ENCODE peak calls at places on chromosomes 11 and 22, in five cellular contexts. One of them, this sample, is unnamed.

GRCh38 chr11:131748146-131749050 is 378.0 kb downstream of the NTM start:
- DNase-seq in hippocampal formation: peak; percentile 55
- DNase-seq in WTC11: peak; percentile 74
- DNase-seq in NCI-H1694: no peak
- DNase-seq in H9: peak; percentile 62
- DNase-seq in this sample: peak; percentile 27

GRCh38 chr11:68043349-68044144 is 4.7 kb downstream of the TCIRG1 start:
- DNase-seq in hippocampal formation: no peak
- DNase-seq in WTC11: no peak
- DNase-seq in NCI-H1694: peak; percentile 13
- DNase-seq in H9: peak; percentile 27
- DNase-seq in this sample: no peak

GRCh38 chr11:125072210-125072960 is 9.3 kb downstream of the SLC37A2 start:
- DNase-seq in hippocampal formation: peak; percentile 18
- DNase-seq in WTC11: no peak
- DNase-seq in NCI-H1694: no peak
- DNase-seq in H9: no peak
- DNase-seq in this sample: no peak

GRCh38 chr11:123429851-123430735 is at the start of gene GRAMD1B:
- DNase-seq in hippocampal formation: no peak
- DNase-seq in WTC11: peak; percentile 82
- DNase-seq in NCI-H1694: no peak
- DNase-seq in H9: peak; percentile 93
- DNase-seq in this sample: peak; percentile 87

GRCh38 chr11:74316772-74317505 is 5.5 kb upstream of the P4HA3 start:
- DNase-seq in hippocampal formation: no peak
- DNase-seq in WTC11: no peak
- DNase-seq in NCI-H1694: no peak
- DNase-seq in H9: no peak
- DNase-seq in this sample: no peak

GRCh38 chr11:120125005-120125404 is 12.9 kb downstream of the TRIM29 start:
- DNase-seq in hippocampal formation: no peak
- DNase-seq in WTC11: no peak
- DNase-seq in NCI-H1694: no peak
- DNase-seq in H9: no peak
- DNase-seq in this sample: no peak

GRCh38 chr11:68749501-68750196 is 1.7 kb downstream of the TESMIN start:
- DNase-seq in hippocampal formation: no peak
- DNase-seq in WTC11: peak; percentile 36
- DNase-seq in NCI-H1694: no peak
- DNase-seq in H9: peak; percentile 39
- DNase-seq in this sample: no peak

GRCh38 chr22:27663812-27664211 is 137.7 kb downstream of the MN1 start:
- DNase-seq in hippocampal formation: no peak
- DNase-seq in WTC11: no peak
- DNase-seq in NCI-H1694: no peak
- DNase-seq in H9: no peak
- DNase-seq in this sample: no peak

GRCh38 chr11:363948-364761 is 5.1 kb upstream of the B4GALNT4 start:
- DNase-seq in hippocampal formation: no peak
- DNase-seq in WTC11: peak; percentile 82
- DNase-seq in NCI-H1694: peak; percentile 57
- DNase-seq in H9: peak; percentile 87
- DNase-seq in this sample: no peak

GRCh38 chr22:21041937-21042336 is 3.8 kb upstream of the LRRC74B start:
- DNase-seq in hippocampal formation: no peak
- DNase-seq in WTC11: no peak
- DNase-seq in NCI-H1694: no peak
- DNase-seq in H9: no peak
- DNase-seq in this sample: no peak

GRCh38 chr11:85759915-85760314 is 51.0 kb downstream of the SYTL2 start:
- DNase-seq in hippocampal formation: no peak
- DNase-seq in WTC11: no peak
- DNase-seq in NCI-H1694: no peak
- DNase-seq in H9: no peak
- DNase-seq in this sample: no peak

GRCh38 chr22:38314140-38314991 is 2.9 kb downstream of the CSNK1E start:
- DNase-seq in hippocampal formation: no peak
- DNase-seq in WTC11: no peak
- DNase-seq in NCI-H1694: no peak
- DNase-seq in H9: no peak
- DNase-seq in this sample: no peak

GRCh38 chr22:27461470-27461869 is 340.1 kb downstream of the MN1 start:
- DNase-seq in hippocampal formation: no peak
- DNase-seq in WTC11: peak; percentile 56
- DNase-seq in NCI-H1694: no peak
- DNase-seq in H9: peak; percentile 85
- DNase-seq in this sample: no peak

GRCh38 chr11:128725630-128726461 is 32.0 kb downstream of the FLI1 start:
- DNase-seq in hippocampal formation: no peak
- DNase-seq in WTC11: no peak
- DNase-seq in NCI-H1694: no peak
- DNase-seq in H9: no peak
- DNase-seq in this sample: no peak

GRCh38 chr11:93963072-93963471 is 58.1 kb upstream of the HEPHL1 start:
- DNase-seq in hippocampal formation: no peak
- DNase-seq in WTC11: no peak
- DNase-seq in NCI-H1694: no peak
- DNase-seq in H9: no peak
- DNase-seq in this sample: no peak

GRCh38 chr11:63532150-63532549 is 4.5 kb upstream of the PLAAT4 start:
- DNase-seq in hippocampal formation: no peak
- DNase-seq in WTC11: no peak
- DNase-seq in NCI-H1694: no peak
- DNase-seq in H9: no peak
- DNase-seq in this sample: no peak

GRCh38 chr11:69293087-69293486 is 868 bp upstream of the MYEOV start:
- DNase-seq in hippocampal formation: no peak
- DNase-seq in WTC11: no peak
- DNase-seq in NCI-H1694: no peak
- DNase-seq in H9: peak; percentile 70
- DNase-seq in this sample: no peak

GRCh38 chr11:16973565-16973964 is 40.6 kb downstream of the PLEKHA7 start:
- DNase-seq in hippocampal formation: no peak
- DNase-seq in WTC11: no peak
- DNase-seq in NCI-H1694: no peak
- DNase-seq in H9: no peak
- DNase-seq in this sample: no peak

This sample was measured in lower leg skin.